ENCODE peak calls at places on chromosomes 12 and 14, in ten cellular contexts. O is IMR-90, R is GM23338, L is SK-N-SH, K is neuronal stem cell, X is neural progenitor cell, M is H9, Z is PC-9, V is GM12878, J is MM.1S. E is an unnamed sample.

GRCh38 chr12:21451529-21451928 is 14.1 kb downstream of the PYROXD1 start:
- DNase-seq in O (peak), R (peak), L (no peak), K (no peak), X (no peak), M (no peak), Z (no peak), V (no peak), J (no peak), E (peak)

GRCh38 chr14:55366271-55366670 is 45.4 kb downstream of the ATG14 start:
- DNase-seq in O (peak), R (no peak), L (no peak), K (no peak), X (no peak), M (no peak), Z (no peak), V (no peak), J (no peak), E (peak)

GRCh38 chr12:98185606-98186005 is 329.8 kb upstream of the TMPO start:
- DNase-seq in O (peak), R (no peak), L (no peak), K (no peak), X (no peak), M (no peak), Z (no peak), V (no peak), J (no peak), E (no peak)

GRCh38 chr12:96889273-96889933 is 17.7 kb upstream of the NEDD1 start:
- DNase-seq in O (peak), R (no peak), L (no peak), K (no peak), X (no peak), M (no peak), Z (no peak), V (no peak), J (no peak), E (peak)

GRCh38 chr12:6958609-6959375 is 7.6 kb downstream of the PTPN6 start:
- DNase-seq in O (no peak), R (no peak), L (peak), K (no peak), X (no peak), M (no peak), Z (no peak), V (no peak), J (peak), E (no peak)

GRCh38 chr12:6226701-6227096 is 26.5 kb downstream of the CD9 start:
- DNase-seq in O (no peak), R (no peak), L (no peak), K (no peak), X (no peak), M (no peak), Z (peak), V (no peak), J (no peak), E (peak)

GRCh38 chr12:58148405-58148804 is 207.0 kb downstream of the ATP23 start:
- DNase-seq in O (peak), R (no peak), L (peak), K (no peak), X (no peak), M (no peak), Z (peak), V (no peak), J (no peak), E (peak)

GRCh38 chr14:61589691-61590521 is 105.4 kb upstream of the HIF1A start:
- DNase-seq in O (no peak), R (no peak), L (no peak), K (no peak), X (peak), M (no peak), Z (no peak), V (no peak), J (no peak), E (no peak)

GRCh38 chr12:29547844-29548243 is 50.4 kb upstream of the OVCH1 start:
- DNase-seq in O (no peak), R (no peak), L (no peak), K (no peak), X (no peak), M (no peak), Z (no peak), V (no peak), J (no peak), E (no peak)

GRCh38 chr14:76346391-76347160 is 29.4 kb upstream of the ESRRB start:
- DNase-seq in O (no peak), R (no peak), L (no peak), K (no peak), X (no peak), M (no peak), Z (no peak), V (peak), J (no peak), E (no peak)

DNA sequence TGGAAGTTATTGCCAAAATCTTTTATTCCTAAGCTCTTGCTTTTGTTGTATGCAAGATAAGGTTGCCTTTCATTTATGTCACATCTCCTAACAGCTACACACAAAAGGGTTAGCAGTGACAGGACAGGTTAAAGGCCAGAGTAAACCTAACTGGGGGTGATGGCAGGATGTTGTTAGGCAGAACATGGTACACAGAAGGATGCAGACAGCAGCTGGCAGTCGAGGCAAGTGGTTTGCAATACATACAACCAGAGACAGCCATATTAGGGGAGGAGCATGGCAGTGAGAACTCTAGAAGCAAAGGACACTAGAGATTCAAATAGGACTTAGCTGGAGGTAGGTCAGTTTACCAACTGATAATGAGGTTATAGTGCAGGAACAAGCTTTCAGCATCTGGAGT is 2.7 kb upstream of the ABCD2 start:
- DNase-seq in O (no peak), R (no peak), L (no peak), K (no peak), X (no peak), M (no peak), Z (no peak), V (no peak), J (no peak), E (no peak)
- H2AFZ ChIP-seq in O (no peak), R (peak), L (no peak), K (peak), X (no peak), M (no peak), Z (peak), V (peak), J (peak), E (no peak)

DNA sequence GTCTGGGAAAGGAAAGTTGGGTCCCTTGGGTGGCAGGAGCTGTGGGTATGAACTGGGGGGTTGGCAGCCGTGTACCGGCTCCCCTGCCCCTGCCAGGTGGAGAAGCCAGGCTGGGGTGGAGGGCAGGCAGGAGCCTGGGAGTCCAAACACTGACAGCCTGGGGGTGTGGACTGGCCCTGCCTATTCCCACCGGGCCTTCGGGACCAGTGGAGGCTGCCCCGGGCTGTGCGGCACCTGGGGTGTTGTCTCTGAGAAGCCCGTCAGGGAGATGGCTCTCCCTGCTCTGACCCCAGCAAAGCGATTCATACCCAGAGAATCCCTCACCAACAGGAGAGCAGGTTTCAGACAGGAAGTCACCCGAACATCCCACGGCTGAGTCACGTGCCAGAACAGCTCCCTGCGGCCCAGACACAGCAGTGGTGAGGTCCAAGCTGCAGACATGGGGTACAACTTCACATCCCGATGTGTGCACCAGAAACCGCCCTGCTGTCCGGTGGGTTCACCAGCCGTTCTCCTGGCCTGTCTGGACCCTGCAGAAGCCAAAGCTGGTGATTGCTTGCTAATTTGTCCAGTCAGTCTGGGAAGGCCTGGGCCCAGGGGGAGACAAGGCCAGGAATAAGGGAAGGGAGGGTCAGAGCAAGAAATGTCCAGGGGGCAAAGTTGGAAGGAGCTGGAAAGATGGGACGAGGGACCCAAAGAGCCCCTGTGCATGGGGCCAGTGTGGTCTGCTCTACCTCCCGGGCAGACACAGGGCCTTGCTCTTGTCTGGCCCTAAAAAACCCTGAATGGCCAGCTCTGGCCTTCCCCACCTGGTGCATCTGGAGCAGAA is 2.1 kb upstream of the GPR132 start:
- DNase-seq in O (peak), R (no peak), L (no peak), K (no peak), X (no peak), M (no peak), Z (no peak), V (peak), J (peak), E (peak)
- H2AFZ ChIP-seq in O (peak), R (no peak), L (peak), K (peak), X (no peak), M (no peak), Z (no peak), V (no peak), J (no peak), E (no peak)

DNA sequence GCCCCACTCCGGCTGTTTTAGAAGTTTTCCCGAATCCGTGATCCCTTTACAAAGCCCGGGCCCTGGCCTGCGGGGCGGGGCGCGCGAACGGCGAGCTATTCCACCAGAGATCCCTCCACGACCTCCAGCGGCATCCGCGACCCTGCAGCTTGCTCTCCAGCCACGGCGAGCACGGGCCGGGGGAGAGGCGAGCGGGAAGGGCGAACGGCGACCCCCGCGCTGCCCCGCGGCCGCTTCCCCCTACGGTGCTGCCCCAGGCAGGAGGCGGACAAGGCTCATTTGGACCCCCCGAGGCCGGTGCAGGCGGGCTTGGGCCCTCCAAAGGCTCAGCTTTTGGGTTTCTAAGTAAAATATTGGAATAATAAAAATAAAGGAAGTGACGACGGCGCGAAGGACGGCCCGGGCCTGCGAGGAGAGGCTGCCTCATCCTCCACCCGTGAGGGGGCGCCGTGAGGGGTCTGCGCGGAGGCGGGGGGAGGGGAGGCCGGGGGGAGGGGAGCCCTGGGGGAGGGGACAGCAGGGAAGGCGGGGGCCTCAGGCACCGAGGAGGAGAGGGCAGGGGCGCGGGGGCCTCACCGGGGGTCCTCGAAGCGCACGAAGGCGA is 600 bp downstream of the SRSF9 start:
- DNase-seq in O (peak), R (no peak), L (peak), K (peak), X (no peak), M (no peak), Z (peak), V (no peak), J (no peak), E (peak)
- H2AFZ ChIP-seq in O (peak), R (no peak), L (no peak), K (peak), X (no peak), M (no peak), Z (peak), V (peak), J (no peak), E (peak)

GRCh38 chr14:21825147-21825743 is 151.6 kb upstream of the OR4E1 start:
- DNase-seq in O (peak), R (peak), L (peak), K (peak), X (peak), M (peak), Z (no peak), V (no peak), J (peak), E (peak)

GRCh38 chr14:21825845-21826244 is 152.2 kb upstream of the OR4E1 start:
- DNase-seq in O (no peak), R (no peak), L (no peak), K (no peak), X (no peak), M (no peak), Z (no peak), V (no peak), J (no peak), E (no peak)

DNA sequence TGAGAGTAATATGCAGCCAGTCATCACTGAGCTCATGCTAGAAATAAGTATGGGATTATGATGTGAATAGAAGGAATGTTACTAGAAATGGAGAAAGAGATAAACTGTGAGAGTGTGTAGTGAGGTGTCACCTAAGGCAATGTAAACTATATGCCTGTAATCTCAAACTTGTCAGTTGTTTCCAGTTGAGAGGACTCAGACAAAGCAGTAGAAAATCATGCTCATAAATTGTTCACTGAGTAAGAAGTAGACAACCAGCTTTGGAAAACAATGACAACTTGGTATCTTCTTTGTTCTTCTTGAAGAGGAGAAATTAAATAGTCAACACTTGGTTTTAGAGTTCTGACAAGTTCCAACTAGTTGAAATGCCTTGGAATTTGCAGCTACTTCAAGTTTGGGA is 148.5 kb upstream of the OR4E1 start:
- DNase-seq in O (no peak), R (no peak), L (no peak), K (no peak), X (no peak), M (no peak), Z (no peak), V (no peak), J (no peak), E (no peak)
- H2AFZ ChIP-seq in O (no peak), R (no peak), L (no peak), K (no peak), X (no peak), M (no peak), Z (no peak), V (no peak), J (no peak), E (no peak)

GRCh38 chr12:84484796-84485195 is 427.8 kb downstream of the SLC6A15 start:
- DNase-seq in O (no peak), R (no peak), L (no peak), K (no peak), X (no peak), M (no peak), Z (no peak), V (no peak), J (no peak), E (no peak)

DNA sequence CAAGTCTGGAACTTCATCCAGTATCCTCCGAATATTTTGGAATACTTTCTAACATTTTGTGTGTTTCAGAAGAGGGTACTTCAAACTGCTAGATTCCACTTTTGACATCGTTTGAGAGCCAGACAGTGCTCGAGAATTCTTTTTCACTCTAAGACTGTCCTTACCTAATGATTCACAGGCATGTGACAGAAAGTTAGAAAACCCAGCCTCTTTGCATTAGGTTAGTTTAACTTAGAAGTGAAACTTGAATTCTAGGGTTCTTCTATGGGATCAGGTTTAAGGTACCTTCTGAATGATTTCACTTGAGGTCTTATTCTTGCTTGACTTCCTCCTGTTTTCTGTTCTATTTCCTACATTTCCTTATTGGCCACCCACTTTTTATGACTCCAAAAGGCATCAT is 431.8 kb downstream of the SLC6A15 start:
- DNase-seq in O (no peak), R (no peak), L (no peak), K (no peak), X (no peak), M (no peak), Z (no peak), V (no peak), J (peak), E (no peak)
- H2AFZ ChIP-seq in O (no peak), R (no peak), L (no peak), K (peak), X (no peak), M (no peak), Z (no peak), V (no peak), J (no peak), E (no peak)

GRCh38 chr12:131229426-131230339 is 276.0 kb downstream of the ADGRD1 start:
- DNase-seq in O (no peak), R (peak), L (peak), K (no peak), X (peak), M (peak), Z (no peak), V (no peak), J (no peak), E (no peak)
- H2AFZ ChIP-seq in O (no peak), R (peak), L (no peak), K (peak), X (peak), M (peak), Z (no peak), V (peak), J (no peak), E (no peak)